ENCODE peak calls at places on chromosomes 2 and 18, in six cellular contexts. L, N, B, S, Y and G are unnamed samples.

GRCh38 chr2:201263774-201264173 is 3.4 kb downstream of the CASP8 start:
- DNase-seq in L (no peak), N (no peak), B (no peak), S (no peak), Y (no peak), G (no peak)

GRCh38 chr2:45626387-45627010 is 15.4 kb upstream of the SRBD1 start:
- DNase-seq in L (no peak), N (no peak), B (no peak), S (no peak), Y (no peak), G (no peak)

GRCh38 chr2:207256476-207257207 is 90.9 kb upstream of the KLF7 start:
- DNase-seq in L (no peak), N (no peak), B (peak; percentile 80), S (peak; percentile 39), Y (peak; percentile 71), G (peak; percentile 54)

GRCh38 chr18:36378194-36378593 is 80.7 kb downstream of the FHOD3 start:
- DNase-seq in L (no peak), N (no peak), B (no peak), S (no peak), Y (no peak), G (no peak)

GRCh38 chr2:72920317-72921087 is 3.2 kb downstream of the EMX1 start:
- DNase-seq in L (peak; percentile 57), N (peak; percentile 70), B (peak; percentile 23), S (peak; percentile 76), Y (peak; percentile 30), G (peak; percentile 33)

GRCh38 chr2:219127236-219127635 is 33.4 kb downstream of the NHEJ1 start:
- DNase-seq in L (no peak), N (no peak), B (peak; percentile 27), S (no peak), Y (no peak), G (no peak)

GRCh38 chr2:203993560-203993959 is 57.0 kb downstream of the ICOS start:
- DNase-seq in L (no peak), N (no peak), B (no peak), S (no peak), Y (no peak), G (no peak)

GRCh38 chr2:175964195-175964594 is 37.9 kb downstream of the LNPK start:
- DNase-seq in L (no peak), N (no peak), B (no peak), S (no peak), Y (no peak), G (no peak)

GRCh38 chr2:52934354-52934898 is 833.2 kb upstream of the CHAC2 start:
- DNase-seq in L (no peak), N (no peak), B (peak; percentile 92), S (no peak), Y (peak; percentile 91), G (peak; percentile 66)

GRCh38 chr2:105546623-105546964 is 147.7 kb upstream of the FHL2 start:
- DNase-seq in L (no peak), N (no peak), B (no peak), S (no peak), Y (no peak), G (no peak)

GRCh38 chr2:9699139-9699823 is 68.5 kb upstream of the YWHAQ start:
- DNase-seq in L (no peak), N (no peak), B (peak; percentile 83), S (no peak), Y (peak; percentile 86), G (peak; percentile 64)

GRCh38 chr2:197914778-197915177 is 110.4 kb downstream of the PLCL1 start:
- DNase-seq in L (no peak), N (no peak), B (no peak), S (no peak), Y (no peak), G (peak; percentile 47)

GRCh38 chr18:37426536-37427080 is 139.0 kb downstream of the CELF4 start:
- DNase-seq in L (no peak), N (no peak), B (no peak), S (no peak), Y (no peak), G (no peak)

GRCh38 chr2:229081411-229081810 is 189.7 kb downstream of the PID1 start:
- DNase-seq in L (no peak), N (no peak), B (no peak), S (no peak), Y (no peak), G (no peak)

GRCh38 chr2:201698588-201699226 is at the start of gene MPP4:
- DNase-seq in L (no peak), N (no peak), B (peak; percentile 63), S (no peak), Y (peak; percentile 46), G (peak; percentile 33)

GRCh38 chr2:15142069-15142689 is 419.0 kb downstream of the NBAS start:
- DNase-seq in L (peak; percentile 23), N (peak; percentile 81), B (no peak), S (no peak), Y (peak; percentile 8), G (peak; percentile 3)

GRCh38 chr18:41128545-41128944 is 826.5 kb upstream of the PIK3C3 start:
- DNase-seq in L (no peak), N (no peak), B (peak; percentile 60), S (no peak), Y (peak; percentile 68), G (peak; percentile 38)

DNA sequence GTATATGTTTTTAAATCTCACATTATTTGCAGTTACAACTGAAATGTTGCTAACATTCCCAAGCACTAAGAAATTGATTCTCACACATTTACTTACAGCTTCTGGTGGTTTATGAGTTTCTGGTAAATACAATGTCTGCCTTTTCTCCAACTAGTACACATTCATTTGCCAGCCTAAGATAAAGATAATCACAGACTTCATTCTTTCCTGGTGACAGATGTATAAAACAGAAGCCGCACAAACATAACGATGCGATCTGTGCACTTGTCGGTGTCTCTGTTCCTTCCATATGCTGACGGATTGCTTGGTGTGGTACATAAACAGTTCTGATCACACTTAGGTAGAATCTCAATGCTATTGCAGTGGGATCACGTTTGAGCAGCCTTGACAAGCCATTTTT is 100.4 kb upstream of the DDX18 start:
- DNase-seq in L (no peak), N (no peak), B (no peak), S (no peak), Y (no peak), G (no peak)
- TF ChIP-seq CTCF in L (no peak), N (no peak), B (no peak), S (no peak), Y (no peak), G (no peak)

GRCh38 chr2:161414015-161414384 is 2.1 kb upstream of the TBR1 start:
- DNase-seq in L (no peak), N (no peak), B (no peak), S (no peak), Y (no peak), G (no peak)

GRCh38 chr2:161416294-161416632 is at the start of gene TBR1:
- DNase-seq in L (no peak), N (no peak), B (no peak), S (no peak), Y (no peak), G (no peak)

GRCh38 chr2:161415041-161415440 is 1.1 kb upstream of the TBR1 start:
- DNase-seq in L (no peak), N (no peak), B (no peak), S (no peak), Y (no peak), G (no peak)

GRCh38 chr2:161415467-161416293 is 417 bp upstream of the TBR1 start:
- DNase-seq in L (no peak), N (no peak), B (no peak), S (no peak), Y (no peak), G (no peak)

GRCh38 chr2:161414385-161415040 is 1.6 kb upstream of the TBR1 start:
- DNase-seq in L (peak; percentile 60), N (no peak), B (peak; percentile 20), S (peak; percentile 81), Y (peak; percentile 11), G (no peak)
- TF ChIP-seq CTCF in L (no peak), N (peak; percentile 14), B (no peak), S (peak; percentile 11), Y (no peak), G (no peak)

DNA sequence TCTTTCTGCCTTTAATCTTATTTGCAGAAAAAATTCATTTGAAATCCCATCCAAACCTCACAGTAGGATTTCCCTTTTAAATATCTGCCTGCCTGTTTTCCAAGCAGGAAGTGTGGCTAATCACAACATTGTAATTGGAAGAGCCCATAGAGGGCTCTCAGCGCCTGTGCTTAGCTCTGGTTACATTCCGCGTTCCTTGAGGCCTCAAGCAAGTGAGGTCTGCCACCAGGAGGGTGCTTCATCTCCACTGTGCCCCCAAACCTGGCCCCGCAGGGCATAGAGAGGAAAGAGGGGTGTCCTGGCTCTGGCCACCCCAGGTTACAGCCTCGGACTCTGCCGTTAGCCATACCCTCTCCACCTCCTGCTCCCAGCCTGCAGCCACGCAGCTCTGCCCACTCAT is 214.8 kb downstream of the SP3 start:
- DNase-seq in L (peak; percentile 22), N (no peak), B (peak; percentile 24), S (peak; percentile 28), Y (peak; percentile 25), G (peak; percentile 36)
- TF ChIP-seq CTCF in L (no peak), N (no peak), B (no peak), S (no peak), Y (no peak), G (peak; percentile 21)

GRCh38 chr2:274503-274902 is 9.8 kb downstream of the ACP1 start:
- DNase-seq in L (no peak), N (no peak), B (no peak), S (no peak), Y (no peak), G (no peak)
- TF ChIP-seq CTCF in L (no peak), N (peak; percentile 12), B (no peak), S (no peak), Y (no peak), G (no peak)

GRCh38 chr2:80969900-80970299 is 665.3 kb upstream of the LRRTM1 start:
- DNase-seq in L (no peak), N (no peak), B (no peak), S (no peak), Y (no peak), G (no peak)

GRCh38 chr2:80968450-80968849 is 663.9 kb upstream of the LRRTM1 start:
- DNase-seq in L (no peak), N (no peak), B (no peak), S (no peak), Y (no peak), G (no peak)
- TF ChIP-seq CTCF in L (no peak), N (no peak), B (no peak), S (no peak), Y (no peak), G (no peak)

GRCh38 chr2:181457121-181457740 is at the start of gene ITGA4:
- DNase-seq in L (peak; percentile 84), N (peak; percentile 93), B (peak; percentile 58), S (peak; percentile 88), Y (peak; percentile 65), G (peak; percentile 83)
- TF ChIP-seq CTCF in L (peak; percentile 58), N (peak; percentile 76), B (peak; percentile 38), S (peak; percentile 71), Y (peak; percentile 77), G (peak; percentile 44)

DNA sequence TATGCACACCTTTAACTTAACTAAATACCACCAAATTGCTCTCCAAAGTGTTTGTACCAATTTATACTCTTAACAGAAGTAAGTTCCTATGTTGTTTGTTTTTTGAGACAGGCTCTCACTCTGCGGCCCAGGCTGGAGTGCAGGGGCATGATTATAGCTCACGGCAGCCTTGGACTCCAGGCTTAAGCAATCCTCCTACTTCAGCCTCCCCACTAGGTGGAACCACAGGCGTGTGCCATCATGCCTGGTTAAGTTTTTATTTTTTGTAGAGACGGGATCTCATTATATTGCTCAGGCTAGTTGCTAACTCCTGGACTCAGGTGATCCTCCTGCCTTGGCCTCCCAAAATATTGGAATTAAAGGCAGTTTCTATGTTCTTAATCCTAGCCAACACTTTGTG is 13.1 kb upstream of the NAB1 start:
- DNase-seq in L (no peak), N (no peak), B (no peak), S (no peak), Y (no peak), G (no peak)
- TF ChIP-seq CTCF in L (no peak), N (peak; percentile 47), B (no peak), S (no peak), Y (no peak), G (peak; percentile 14)